ENCODE peak calls at places on chromosomes 1 and 21, in eight cellular contexts. K, D, H, E, C, J, R and A are unnamed samples.

GRCh38 chr1:202154766-202155477 is 5.5 kb downstream of the PTPN7 start:
- DNase-seq in C (no peak), E (peak), H (peak), R (no peak), D (no peak), K (no peak), J (peak), A (peak)

GRCh38 chr1:178055093-178055492 is 38.8 kb upstream of the RASAL2 start:
- DNase-seq in E (peak), D (no peak), J (no peak), R (no peak), C (no peak), K (no peak), H (peak), A (no peak)

GRCh38 chr1:34695580-34695979 is 59.3 kb upstream of the GJB5 start:
- DNase-seq in C (no peak), E (no peak), R (no peak), H (no peak), D (no peak), K (no peak), J (no peak), A (no peak)

GRCh38 chr1:153649867-153650235 is 8.7 kb upstream of the SNAPIN start:
- DNase-seq in H (no peak), C (no peak), D (peak), R (no peak), E (no peak), J (peak), K (no peak), A (no peak)

GRCh38 chr1:209839875-209840491 is 12.2 kb downstream of the UTP25 start:
- DNase-seq in C (no peak), H (peak), J (no peak), R (no peak), K (no peak), D (no peak), E (peak), A (no peak)

GRCh38 chr1:193259619-193260018 is 73.2 kb upstream of the B3GALT2 start:
- DNase-seq in R (no peak), J (no peak), E (no peak), H (no peak), K (no peak), D (no peak), C (no peak), A (no peak)

GRCh38 chr1:75423616-75424015 is 187.3 kb downstream of the SLC44A5 start:
- DNase-seq in D (no peak), K (no peak), C (no peak), R (no peak), H (peak), J (no peak), E (no peak), A (no peak)

GRCh38 chr1:16145988-16146887 is 9.6 kb downstream of the EPHA2 start:
- DNase-seq in K (no peak), D (no peak), C (peak), H (peak), E (peak), J (peak), R (no peak), A (peak)

GRCh38 chr1:24349891-24350290 is 30.7 kb downstream of the GRHL3 start:
- DNase-seq in C (no peak), D (no peak), J (no peak), E (no peak), H (peak), R (no peak), K (no peak), A (no peak)

GRCh38 chr1:154669464-154670282 is 61.7 kb upstream of the ADAR start:
- DNase-seq in K (peak), R (peak), J (peak), E (peak), H (peak), D (peak), C (no peak), A (peak)

GRCh38 chr1:97050501-97050900 is 328.9 kb downstream of the PTBP2 start:
- DNase-seq in H (no peak), K (no peak), J (no peak), C (no peak), E (peak), R (no peak), D (no peak), A (no peak)

GRCh38 chr21:44853601-44854390 is 19.7 kb downstream of the PTTG1IP start:
- DNase-seq in J (no peak), D (no peak), R (no peak), E (no peak), K (no peak), C (no peak), H (no peak), A (no peak)

GRCh38 chr1:27686223-27686990 is 14.4 kb upstream of the IFI6 start:
- DNase-seq in E (no peak), K (no peak), J (no peak), C (no peak), R (no peak), H (peak), D (no peak), A (peak)

GRCh38 chr1:229756666-229757065 is 130.6 kb downstream of the URB2 start:
- DNase-seq in R (no peak), C (no peak), H (peak), D (no peak), E (peak), K (no peak), J (no peak), A (no peak)

GRCh38 chr1:192709544-192709943 is 73.6 kb downstream of the RGS13 start:
- DNase-seq in E (no peak), D (no peak), K (no peak), H (no peak), R (no peak), C (no peak), J (no peak), A (no peak)

GRCh38 chr1:7265771-7266371 is 480.6 kb downstream of the CAMTA1 start:
- DNase-seq in D (no peak), C (no peak), R (no peak), J (peak), K (no peak), H (peak), E (peak), A (peak)

GRCh38 chr1:65065535-65066378 is 82.2 kb upstream of the AK4 start:
- DNase-seq in E (peak), R (no peak), H (no peak), J (peak), K (no peak), D (no peak), C (no peak), A (peak)

GRCh38 chr1:9784508-9785133 is 39.1 kb downstream of the CLSTN1 start:
- DNase-seq in H (peak), K (peak), E (peak), J (peak), D (no peak), R (peak), C (no peak), A (peak)

GRCh38 chr1:65276197-65276884 is 33.0 kb upstream of the DNAJC6 start:
- DNase-seq in D (no peak), E (no peak), R (no peak), H (no peak), C (no peak), J (no peak), K (no peak), A (no peak)

GRCh38 chr1:215002471-215002870 is 80.1 kb upstream of the KCNK2 start:
- DNase-seq in E (peak), D (no peak), C (no peak), R (no peak), H (peak), K (no peak), J (no peak), A (no peak)

GRCh38 chr1:16324456-16324890 is 27.8 kb downstream of the FBXO42 start:
- DNase-seq in H (peak), R (no peak), D (no peak), E (peak), J (peak), K (no peak), C (no peak), A (no peak)

GRCh38 chr1:7229186-7229585 is 443.9 kb downstream of the CAMTA1 start:
- DNase-seq in K (no peak), E (no peak), C (no peak), J (no peak), H (no peak), R (no peak), D (no peak), A (no peak)